ENCODE peak calls at places on chromosomes 12 and 14, in nine cellular contexts. Z is GM23338, C is transverse colon, U is GM12878, H is endothelial cell of umbilical vein, J is SK-N-MC, T is K562, Q is esophagus muscularis mucosa, S is stomach. D is an unnamed sample.

GRCh38 chr12:76272292-76272691 is 75.9 kb downstream of the BBS10 start:
- DNase-seq in T (no peak), U (no peak), H (no peak), Z (no peak), S (no peak), Q (no peak), C (no peak), J (no peak), D (no peak)

GRCh38 chr12:93547778-93548177 is 24.7 kb upstream of the SOCS2 start:
- DNase-seq in J (peak), Z (no peak), Q (peak), H (no peak), T (no peak), C (no peak), U (no peak), S (no peak), D (no peak)

GRCh38 chr12:131494141-131494733 is 216.7 kb upstream of the SFSWAP start:
- DNase-seq in H (no peak), T (no peak), U (no peak), J (no peak), Q (no peak), Z (no peak), C (no peak), S (no peak), D (no peak)

GRCh38 chr14:95121911-95122696 is 35.2 kb downstream of the DICER1 start:
- DNase-seq in T (no peak), Z (no peak), Q (no peak), H (peak), U (no peak), C (no peak), S (no peak), J (no peak), D (no peak)

GRCh38 chr14:32350020-32350419 is 20.9 kb downstream of the AKAP6 start:
- DNase-seq in Z (no peak), S (no peak), T (no peak), Q (no peak), H (no peak), J (no peak), C (no peak), U (peak), D (no peak)

GRCh38 chr12:33248364-33248763 is 191.3 kb downstream of the SYT10 start:
- DNase-seq in H (peak), S (no peak), T (no peak), J (no peak), Z (peak), C (no peak), Q (no peak), U (no peak), D (no peak)

GRCh38 chr12:12716151-12716844 is 870 bp upstream of the CDKN1B start:
- DNase-seq in T (no peak), U (no peak), H (peak), Q (peak), Z (peak), J (no peak), C (no peak), S (no peak), D (peak)

GRCh38 chr14:36028218-36028617 is 148.3 kb downstream of the PTCSC3 start:
- DNase-seq in Q (no peak), C (no peak), T (no peak), J (no peak), H (no peak), Z (peak), U (no peak), S (no peak), D (no peak)

GRCh38 chr14:33938131-33938949 is 12.5 kb downstream of the EGLN3 start:
- DNase-seq in U (peak), Z (peak), Q (no peak), J (no peak), S (peak), C (peak), T (peak), H (no peak), D (no peak)

GRCh38 chr14:103195828-103196615 is 72.8 kb downstream of the TNFAIP2 start:
- DNase-seq in T (no peak), U (no peak), J (no peak), C (peak), H (no peak), Z (no peak), S (no peak), Q (no peak), D (no peak)

GRCh38 chr12:76030378-76031080 is 1.0 kb downstream of the PHLDA1 start:
- DNase-seq in C (peak), U (no peak), Q (peak), Z (peak), T (no peak), H (peak), S (peak), J (no peak), D (peak)

GRCh38 chr12:97557116-97557515 is 94.5 kb downstream of the RMST start:
- DNase-seq in Z (no peak), S (no peak), J (no peak), H (peak), C (no peak), Q (no peak), T (no peak), U (no peak), D (no peak)

GRCh38 chr14:89388853-89389252 is 28.2 kb downstream of the FOXN3 start:
- DNase-seq in U (no peak), H (no peak), Z (peak), C (no peak), T (no peak), J (peak), Q (no peak), S (no peak), D (no peak)

GRCh38 chr12:64175254-64175945 is 46.7 kb downstream of the KICS2 start:
- DNase-seq in Z (peak), H (no peak), Q (no peak), J (no peak), C (no peak), T (peak), U (no peak), S (no peak), D (peak)

GRCh38 chr14:44963775-44964380 is 1.9 kb downstream of the TOGARAM1 start:
- DNase-seq in C (no peak), H (peak), J (no peak), U (no peak), Q (no peak), S (no peak), T (no peak), Z (peak), D (peak)

GRCh38 chr14:56782701-56783100 is 27.6 kb downstream of the OTX2 start:
- DNase-seq in H (no peak), Q (no peak), S (no peak), Z (no peak), C (no peak), J (no peak), U (no peak), T (no peak), D (no peak)

GRCh38 chr12:124756151-124756550 is 107.5 kb downstream of the SCARB1 start:
- DNase-seq in H (no peak), S (no peak), U (no peak), C (no peak), Z (no peak), J (no peak), Q (no peak), T (no peak), D (no peak)

GRCh38 chr14:64196026-64196425 is 98.1 kb downstream of the ESR2 start:
- DNase-seq in S (no peak), T (no peak), H (no peak), Q (no peak), U (no peak), Z (no peak), J (no peak), C (no peak), D (no peak)

GRCh38 chr12:112450725-112451124 is 32.0 kb downstream of the PTPN11 start:
- DNase-seq in T (no peak), Z (no peak), H (no peak), C (no peak), U (no peak), S (no peak), J (no peak), Q (no peak), D (no peak)

GRCh38 chr12:27285395-27285794 is 41.3 kb downstream of the STK38L start:
- DNase-seq in Q (no peak), T (no peak), J (no peak), Z (no peak), S (no peak), H (peak), C (no peak), U (no peak), D (no peak)

GRCh38 chr12:90543393-90543792 is 411.6 kb downstream of the CCER1 start:
- DNase-seq in U (no peak), Z (peak), C (no peak), H (peak), T (no peak), Q (no peak), J (no peak), S (no peak), D (no peak)

GRCh38 chr14:68215628-68216027 is 396.0 kb downstream of the RAD51B start:
- DNase-seq in S (no peak), Z (no peak), J (no peak), T (no peak), U (peak), H (no peak), C (no peak), Q (no peak), D (peak)

GRCh38 chr12:119113587-119113986 is 65.1 kb upstream of the HSPB8 start:
- DNase-seq in Z (no peak), U (no peak), T (no peak), Q (no peak), C (no peak), H (no peak), J (peak), S (no peak), D (no peak)

GRCh38 chr12:25262696-25263095 is 12.0 kb upstream of the KRAS start:
- DNase-seq in S (no peak), Z (no peak), H (no peak), U (no peak), Q (no peak), T (no peak), C (no peak), J (no peak), D (no peak)

GRCh38 chr12:96886998-96887677 is 19.9 kb upstream of the NEDD1 start:
- DNase-seq in T (no peak), Q (no peak), S (peak), Z (peak), U (no peak), C (no peak), H (peak), J (no peak), D (no peak)

GRCh38 chr14:75344396-75344795 is 65.8 kb downstream of the FOS start:
- DNase-seq in Z (no peak), H (no peak), C (no peak), T (no peak), S (no peak), J (no peak), Q (no peak), U (no peak), D (no peak)

DNA sequence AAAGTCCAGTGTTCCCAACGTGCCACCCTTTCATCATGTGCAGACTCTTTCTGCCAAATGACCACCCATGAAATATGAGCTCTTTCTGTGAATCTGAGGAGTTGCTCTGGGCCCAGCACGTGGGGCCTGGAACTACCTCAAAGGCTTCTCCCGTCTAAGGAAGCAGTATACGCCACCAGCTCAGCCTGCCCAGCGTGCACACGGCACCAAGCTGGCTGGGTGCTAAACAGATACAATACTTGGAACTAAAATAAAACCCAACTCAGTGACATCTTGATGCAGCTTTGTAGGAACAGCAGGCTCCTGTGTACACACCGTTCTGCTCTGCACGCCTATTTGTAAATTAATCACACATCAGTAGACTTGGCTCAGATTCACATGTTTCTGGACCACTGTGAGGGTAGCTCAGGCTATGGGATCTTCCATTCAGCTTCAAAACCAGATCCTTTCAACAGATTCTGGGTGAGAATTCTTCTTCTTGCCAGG is 74.8 kb downstream of the ARL6IP4 start:
- DNase-seq in U (no peak), Z (no peak), C (no peak), S (no peak), H (no peak), J (no peak), T (no peak), Q (no peak), D (no peak)
- TF ChIP-seq POLR2AphosphoS5 in U (no peak), Z (no peak), C (no peak), S (peak), H (no peak), J (no peak), T (no peak), Q (no peak), D (no peak)

GRCh38 chr12:22353615-22354325 is 19.3 kb upstream of the ST8SIA1 start:
- DNase-seq in Z (no peak), T (no peak), Q (no peak), S (no peak), J (no peak), H (no peak), U (no peak), C (no peak), D (no peak)
- TF ChIP-seq POLR2AphosphoS5 in Z (no peak), T (no peak), Q (no peak), S (no peak), J (no peak), H (no peak), U (no peak), C (no peak), D (no peak)

GRCh38 chr12:116878567-116879508 is 2.4 kb downstream of the HRK start:
- DNase-seq in Z (peak), H (no peak), S (no peak), C (peak), U (no peak), J (no peak), T (no peak), Q (no peak), D (no peak)
- TF ChIP-seq POLR2AphosphoS5 in Z (no peak), H (no peak), S (no peak), C (no peak), U (no peak), J (no peak), T (no peak), Q (no peak), D (no peak)

DNA sequence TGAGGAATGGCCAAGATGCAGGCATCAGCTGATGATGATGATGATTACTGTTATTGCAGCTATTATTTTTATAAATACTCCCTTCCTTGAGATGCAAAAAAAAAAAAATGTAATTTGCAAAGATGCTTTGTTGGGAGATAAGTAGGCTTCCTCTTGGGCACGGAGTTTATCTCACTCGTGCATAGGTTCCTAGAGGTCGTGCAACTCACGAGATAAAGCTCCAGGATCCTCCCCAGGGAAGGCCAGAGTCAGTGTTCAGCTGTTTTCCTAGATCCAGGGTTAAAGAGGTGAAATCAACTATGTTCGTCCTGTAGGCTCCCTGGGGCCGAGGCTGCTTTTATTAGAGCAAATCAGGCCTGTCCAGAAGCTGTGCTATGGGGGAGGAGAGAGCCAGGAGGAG is 270.2 kb downstream of the NRXN3 start:
- DNase-seq in H (no peak), Z (peak), Q (no peak), J (no peak), U (no peak), T (no peak), C (no peak), S (no peak), D (no peak)
- TF ChIP-seq POLR2AphosphoS5 in H (no peak), Z (no peak), Q (no peak), J (no peak), U (no peak), T (no peak), C (no peak), S (no peak), D (no peak)

DNA sequence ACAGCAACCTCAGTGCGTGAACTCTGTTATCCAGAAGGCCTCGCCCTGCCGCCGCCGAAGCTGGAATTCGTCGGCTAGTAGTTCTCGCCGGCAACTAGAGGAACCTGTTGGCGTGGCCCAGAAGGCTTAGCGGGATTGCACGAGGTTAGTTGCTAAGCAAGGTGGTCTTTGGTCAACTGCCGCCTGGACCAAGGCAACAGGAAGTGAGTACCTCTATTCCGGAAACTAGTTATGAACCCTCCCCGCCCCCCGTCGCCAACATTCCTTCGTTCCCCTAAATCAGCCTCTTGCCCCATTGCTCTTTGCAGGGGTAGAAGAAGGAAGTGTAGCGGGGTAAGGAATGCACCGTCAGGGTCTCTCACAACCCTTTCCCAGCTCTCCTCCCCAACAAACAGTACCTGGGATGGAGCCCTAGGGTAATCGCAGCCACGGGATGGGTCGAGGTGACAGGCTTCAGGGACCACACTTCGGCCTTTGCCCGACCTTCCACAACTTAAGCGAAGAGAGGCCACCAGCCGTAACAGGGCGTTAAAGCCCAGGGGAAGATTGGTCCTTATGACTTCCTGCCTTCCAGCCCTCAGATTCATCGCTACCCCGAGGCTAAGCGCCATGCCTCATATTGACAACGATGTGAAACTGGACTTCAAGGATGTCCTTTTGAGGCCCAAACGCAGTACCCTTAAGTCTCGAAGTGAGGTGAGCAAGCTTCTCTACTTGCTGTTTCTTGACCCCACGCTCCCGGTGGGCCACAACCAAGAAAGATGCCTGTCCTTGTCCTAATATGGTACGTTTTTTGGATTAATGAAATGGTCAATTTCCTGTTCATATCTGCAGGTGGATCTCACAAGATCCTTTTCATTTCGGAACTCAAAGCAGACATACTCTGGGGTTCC is at the start of gene GMPR2:
- DNase-seq in T (peak), H (no peak), C (no peak), Q (no peak), S (no peak), J (no peak), Z (peak), U (no peak), D (no peak)
- TF ChIP-seq POLR2AphosphoS5 in T (no peak), H (peak), C (peak), Q (peak), S (no peak), J (peak), Z (peak), U (no peak), D (peak)

GRCh38 chr14:51792819-51793218 is 67.6 kb upstream of the GNG2 start:
- DNase-seq in H (no peak), T (no peak), Q (no peak), J (no peak), Z (no peak), S (no peak), C (no peak), U (no peak), D (no peak)
- TF ChIP-seq POLR2AphosphoS5 in H (no peak), T (no peak), Q (no peak), J (no peak), Z (no peak), S (no peak), C (peak), U (no peak), D (no peak)

GRCh38 chr12:46771268-46771837 is 54.4 kb downstream of the SLC38A4 start:
- DNase-seq in Z (peak), C (no peak), J (no peak), T (no peak), S (no peak), U (no peak), H (peak), Q (no peak), D (no peak)
- TF ChIP-seq POLR2AphosphoS5 in Z (no peak), C (no peak), J (no peak), T (no peak), S (no peak), U (no peak), H (no peak), Q (no peak), D (no peak)